ENCODE peak calls at places on chromosomes 3 and 15, in four cellular contexts. X, J, N and U are unnamed samples.

GRCh38 chr15:39860200-39860599 is 59.9 kb downstream of the GPR176 start:
- DNase-seq in X (no peak), J (no peak), N (no peak), U (no peak)

GRCh38 chr3:123949606-123950005 is 11.4 kb downstream of the CCDC14 start:
- DNase-seq in N (no peak), X (peak; percentile 62), J (peak; percentile 72), U (no peak)

GRCh38 chr15:53586815-53587214 is 172.6 kb downstream of the WDR72 start:
- DNase-seq in X (no peak), N (no peak), J (no peak), U (no peak)

GRCh38 chr3:196688349-196688748 is 23.7 kb downstream of the CEP19 start:
- DNase-seq in J (peak; percentile 96), N (no peak), X (peak; percentile 90), U (peak; percentile 28)

GRCh38 chr3:119601154-119601553 is 3.5 kb downstream of the PLA1A start:
- DNase-seq in X (no peak), N (no peak), J (no peak), U (no peak)

GRCh38 chr3:167350245-167350862 is 29.7 kb downstream of the ZBBX start:
- DNase-seq in J (peak; percentile 5), N (no peak), X (no peak), U (no peak)

GRCh38 chr3:30611613-30612421 is 5.4 kb downstream of the TGFBR2 start:
- DNase-seq in J (peak; percentile 71), X (no peak), N (no peak), U (peak; percentile 31)

GRCh38 chr15:97961067-97961954 is 808 bp downstream of the ARRDC4 start:
- DNase-seq in N (no peak), X (peak; percentile 81), J (peak; percentile 18), U (peak; percentile 54)

GRCh38 chr3:146640955-146641867 is 36.1 kb upstream of the PLSCR5 start:
- DNase-seq in J (peak; percentile 71), N (no peak), X (no peak), U (no peak)

GRCh38 chr15:56719774-56720555 is 13.3 kb downstream of the ZNF280D start:
- DNase-seq in N (no peak), X (no peak), J (no peak), U (no peak)